ENCODE peak calls at places on chromosomes 12 and 14, in seven cellular contexts. A is GM12891, I is SK-N-SH, C is K562, G is H1, F is HepG2, U is GM12878. K is an unnamed sample.
A peak's percentile ranks its signal among the peaks of the same experiment; 100 is the strongest.

GRCh38 chr12:122635471-122635870 is 67.7 kb downstream of the HCAR2 start:
- DNase-seq in U (no peak), F (no peak), G (no peak), A (no peak), I (no peak), C (no peak), K (no peak)

GRCh38 chr14:53638966-53639365 is 317.7 kb downstream of the BMP4 start:
- DNase-seq in C (no peak), U (no peak), A (no peak), F (no peak), I (no peak), G (no peak), K (no peak)

GRCh38 chr14:24144451-24144850 is 2.0 kb downstream of the PSME2 start:
- DNase-seq in U (no peak), C (no peak), F (no peak), G (no peak), A (no peak), I (no peak), K (no peak)

GRCh38 chr12:11746024-11746771 is 96.7 kb downstream of the ETV6 start:
- DNase-seq in G (no peak), C (no peak), U (peak; percentile 93), A (no peak), F (no peak), I (no peak), K (no peak)

GRCh38 chr12:106671840-106672239 is 89.0 kb downstream of the RFX4 start:
- DNase-seq in A (no peak), C (no peak), F (no peak), G (peak; percentile 24), U (no peak), I (no peak), K (no peak)

GRCh38 chr14:68392393-68393085 is 400.3 kb downstream of the ZFP36L1 start:
- DNase-seq in A (no peak), C (no peak), G (no peak), F (peak; percentile 13), I (no peak), U (no peak), K (no peak)

GRCh38 chr14:95200404-95200803 is 43.1 kb upstream of the DICER1 start:
- DNase-seq in U (no peak), I (no peak), C (no peak), F (no peak), A (no peak), G (no peak), K (no peak)

GRCh38 chr12:32139064-32139421 is 32.4 kb downstream of the BICD1 start:
- DNase-seq in A (peak; percentile 35), U (peak; percentile 92), G (no peak), F (no peak), C (no peak), I (no peak), K (peak; percentile 20)

GRCh38 chr12:95083471-95083870 is 10.1 kb upstream of the NR2C1 start:
- DNase-seq in G (no peak), A (no peak), F (no peak), U (no peak), C (no peak), I (no peak), K (no peak)

GRCh38 chr14:94646066-94646465 is 33.9 kb downstream of the SERPINA3 start:
- DNase-seq in A (no peak), F (no peak), I (no peak), U (no peak), G (no peak), C (no peak), K (no peak)

GRCh38 chr12:98916106-98916505 is 271.0 kb downstream of the APAF1 start:
- DNase-seq in G (no peak), A (no peak), I (no peak), C (no peak), U (no peak), F (no peak), K (no peak)

GRCh38 chr14:24241829-24242443 is 487 bp downstream of the TINF2 start:
- DNase-seq in I (peak; percentile 96), A (peak; percentile 95), U (no peak), F (peak; percentile 97), C (peak; percentile 92), G (peak; percentile 94), K (peak; percentile 98)

GRCh38 chr14:20487402-20487742 is 18.0 kb upstream of the RNASE10 start:
- DNase-seq in U (no peak), A (no peak), F (no peak), G (no peak), C (no peak), I (no peak), K (no peak)

GRCh38 chr12:121451931-121452330 is 52.0 kb downstream of the RNF34 start:
- DNase-seq in I (no peak), U (no peak), F (no peak), A (no peak), C (no peak), G (no peak), K (no peak)

GRCh38 chr12:107560194-107560905 is 125.2 kb upstream of the PWP1 start:
- DNase-seq in G (no peak), C (no peak), I (no peak), F (peak; percentile 12), U (no peak), A (no peak), K (no peak)

DNA sequence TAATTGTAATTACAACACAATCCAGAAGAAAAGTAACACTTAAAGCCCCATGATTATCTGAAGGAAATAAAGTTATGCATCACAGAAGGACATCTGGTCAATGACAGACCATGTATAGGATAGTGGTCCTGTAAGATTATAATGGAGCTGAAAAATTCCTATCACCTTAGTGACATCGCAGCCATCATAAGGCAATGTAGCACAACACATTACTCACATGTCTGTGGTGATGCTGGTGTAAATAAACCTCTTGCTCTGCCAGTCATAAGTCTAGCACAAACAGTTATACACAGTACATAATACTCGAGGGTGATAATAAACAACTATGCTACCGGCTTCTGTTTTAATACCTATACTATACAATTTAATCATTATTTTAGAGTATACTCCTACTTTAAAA is 11.2 kb downstream of the ATG2B start:
- DNase-seq in G (no peak), U (no peak), C (no peak), A (no peak), I (no peak), F (no peak), K (no peak)
- TF ChIP-seq TAF1 in G (no peak), U (no peak), C (no peak), A (no peak), I (no peak), F (no peak), K (no peak)

GRCh38 chr14:80275208-80275850 is 64.0 kb upstream of the DIO2 start:
- DNase-seq in A (no peak), U (no peak), I (no peak), G (no peak), C (no peak), F (no peak), K (no peak)

DNA sequence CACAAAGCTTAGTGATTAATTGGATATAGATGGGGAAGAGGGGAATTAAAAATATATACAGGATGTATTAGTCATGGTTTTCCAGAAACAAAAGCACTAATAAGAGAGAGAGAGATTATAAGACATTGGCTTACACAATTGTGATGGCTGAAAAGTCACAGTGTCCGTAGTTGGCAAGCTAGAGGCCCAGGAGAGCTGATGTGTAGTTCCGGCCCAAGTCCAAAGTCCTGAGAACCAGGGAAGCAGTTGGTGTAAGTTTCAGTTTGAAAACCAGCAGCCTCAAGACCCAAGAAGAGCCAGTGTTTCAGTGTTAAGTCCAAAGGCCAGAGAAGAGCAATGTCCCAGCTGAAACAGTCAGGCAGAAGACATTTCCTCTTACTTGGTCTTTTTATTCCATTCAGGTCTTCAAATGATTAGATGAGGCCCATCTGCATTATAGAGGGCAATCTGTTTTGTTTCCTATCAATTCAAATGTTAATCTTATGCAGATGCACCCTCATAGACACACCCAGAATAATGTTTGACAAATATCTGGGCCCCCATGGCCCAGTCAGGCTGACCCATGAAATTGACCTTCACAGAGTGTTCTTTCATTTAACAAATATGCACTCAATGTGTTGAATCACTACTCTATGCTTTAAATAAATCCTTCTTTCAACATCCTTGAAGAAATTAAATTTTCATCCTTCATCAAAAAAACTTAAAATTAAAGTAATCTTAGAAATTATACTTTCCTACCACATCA is 67.2 kb upstream of the DIO2 start:
- DNase-seq in A (no peak), F (no peak), U (no peak), G (no peak), I (no peak), C (no peak), K (no peak)
- TF ChIP-seq TAF1 in A (no peak), F (no peak), U (no peak), G (no peak), I (no peak), C (no peak), K (no peak)

DNA sequence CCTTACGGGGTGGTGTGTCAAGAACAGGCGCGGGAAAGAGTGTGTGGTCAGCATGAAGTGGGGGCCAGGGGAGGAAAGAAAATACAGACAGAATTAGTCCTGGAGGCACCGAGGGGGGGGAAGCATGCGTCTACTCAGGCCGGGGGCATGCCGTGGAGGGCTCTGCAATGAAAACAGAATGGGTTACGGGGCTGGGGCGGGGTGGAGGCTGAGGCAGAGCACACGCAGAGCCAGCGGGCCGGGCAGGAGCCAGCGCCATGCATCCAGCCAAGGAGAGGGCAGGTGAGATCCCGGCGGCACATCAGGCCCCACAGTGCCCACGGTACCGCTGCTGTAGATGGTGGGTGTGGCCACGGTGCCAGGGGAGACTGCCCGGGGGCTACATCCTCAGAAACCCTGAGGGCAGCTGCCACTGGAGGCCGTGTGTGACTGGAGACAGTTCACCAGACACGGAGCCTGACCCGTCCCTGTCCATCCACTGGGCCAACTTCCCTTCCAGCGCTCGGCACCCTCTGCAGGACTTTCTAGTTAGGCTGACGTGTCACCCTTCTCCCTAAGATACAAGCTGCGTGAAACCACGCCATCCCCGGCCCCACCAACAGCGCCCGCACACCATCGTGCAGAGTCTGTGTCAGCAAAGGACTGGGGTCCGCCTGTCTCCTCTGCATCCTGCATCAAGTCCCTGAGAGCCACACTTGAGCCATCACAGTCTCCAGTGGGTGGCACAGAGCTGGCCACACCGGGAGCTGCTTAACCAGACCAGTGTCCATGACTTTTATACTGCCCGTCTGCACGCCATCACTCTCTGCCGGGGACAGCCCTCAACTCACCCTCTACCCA is 87.4 kb downstream of the PIWIL1 start:
- DNase-seq in G (peak; percentile 32), I (no peak), U (no peak), F (no peak), C (no peak), A (no peak), K (no peak)
- TF ChIP-seq TAF1 in G (no peak), I (no peak), U (no peak), F (no peak), C (no peak), A (no peak), K (no peak)

DNA sequence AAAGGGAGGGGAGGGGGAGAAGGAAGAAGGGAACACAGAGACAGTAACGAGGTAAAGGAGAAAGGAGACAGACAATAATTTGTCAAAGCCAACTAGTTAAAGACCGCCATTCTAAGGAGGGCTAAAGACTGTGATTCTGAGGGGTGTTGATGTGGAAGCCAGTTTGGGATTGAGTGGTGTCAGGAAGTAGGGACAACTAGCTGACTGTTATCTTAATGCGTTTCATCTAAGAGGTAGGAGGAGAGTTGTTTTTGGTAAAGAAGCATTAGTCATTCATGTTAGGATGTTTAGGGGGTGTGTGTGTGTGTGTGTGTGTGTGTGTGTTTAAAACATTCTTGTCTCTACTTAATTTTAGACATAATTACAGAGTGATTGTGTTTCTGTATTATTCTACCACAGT is 95.0 kb downstream of the INSM2 start:
- DNase-seq in F (no peak), G (no peak), A (no peak), I (no peak), U (no peak), C (no peak), K (no peak)
- TF ChIP-seq TAF1 in F (no peak), G (no peak), A (no peak), I (no peak), U (no peak), C (no peak), K (no peak)

GRCh38 chr12:89542912-89543592 is 17.2 kb upstream of the POC1B start:
- DNase-seq in G (peak; percentile 79), F (peak; percentile 73), U (peak; percentile 38), I (peak; percentile 63), A (peak; percentile 18), C (peak; percentile 70), K (peak; percentile 18)
- TF ChIP-seq TAF1 in G (no peak), F (no peak), U (no peak), I (no peak), A (no peak), C (no peak), K (no peak)

K was measured in GM12892.